ENCODE peak calls at places on chromosome X, in four cellular contexts. J is Peyer's patch, O is heart right ventricle, K is NCI-H2081. T is an unnamed sample.

GRCh38 chrX:10017866-10018265 is 50.7 kb downstream of the CLDN34 start:
- DNase-seq in J (peak), O (no peak), K (no peak), T (no peak)

GRCh38 chrX:107766470-107767140 is 9.0 kb downstream of the TSC22D3 start:
- DNase-seq in J (no peak), O (no peak), K (no peak), T (no peak)

GRCh38 chrX:69101655-69102251 is 63.5 kb downstream of the PJA1 start:
- DNase-seq in J (no peak), O (no peak), K (no peak), T (no peak)

GRCh38 chrX:108199691-108200090 is 108.1 kb downstream of the ATG4A start:
- DNase-seq in J (no peak), O (no peak), K (peak), T (peak)

GRCh38 chrX:1661048-1661921 is 46.4 kb downstream of the ASMT start:
- DNase-seq in J (peak), O (no peak), K (no peak), T (no peak)

GRCh38 chrX:133046601-133047000 is 50.3 kb downstream of the USP26 start:
- DNase-seq in J (no peak), O (no peak), K (no peak), T (no peak)

GRCh38 chrX:56789518-56790070 is 60.6 kb downstream of the NBDY start:
- DNase-seq in J (no peak), O (no peak), K (no peak), T (no peak)

GRCh38 chrX:9614016-9614415 is 149.2 kb downstream of the TBL1X start:
- DNase-seq in J (no peak), O (no peak), K (no peak), T (no peak)

GRCh38 chrX:153719238-153719637 is 4.9 kb downstream of the BCAP31 start:
- DNase-seq in J (no peak), O (no peak), K (no peak), T (no peak)

GRCh38 chrX:103211012-103211715 is 3.7 kb upstream of the BEX4 start:
- DNase-seq in J (peak), O (peak), K (peak), T (peak)

GRCh38 chrX:139811942-139812629 is 104.1 kb upstream of the MCF2 start:
- DNase-seq in J (no peak), O (no peak), K (no peak), T (no peak)

GRCh38 chrX:82757614-82758013 is 750.5 kb upstream of the POU3F4 start:
- DNase-seq in J (no peak), O (no peak), K (no peak), T (no peak)

GRCh38 chrX:109600114-109600710 is 24.8 kb downstream of the KCNE5 start:
- DNase-seq in J (no peak), O (no peak), K (no peak), T (no peak)

GRCh38 chrX:130264573-130264972 is 4.1 kb downstream of the ZNF280C start:
- DNase-seq in J (no peak), O (no peak), K (no peak), T (no peak)

GRCh38 chrX:137565921-137566745 is at the start of gene ZIC3:
- DNase-seq in J (no peak), O (peak), K (peak), T (peak)

GRCh38 chrX:153900806-153901752 is 3.4 kb upstream of the AVPR2 start:
- DNase-seq in J (peak), O (peak), K (peak), T (no peak)

GRCh38 chrX:19487520-19488200 is 27.6 kb downstream of the MAP3K15 start:
- DNase-seq in J (no peak), O (no peak), K (no peak), T (no peak)

GRCh38 chrX:155086202-155086840 is 15.0 kb downstream of the BRCC3 start:
- DNase-seq in J (peak), O (no peak), K (no peak), T (no peak)

GRCh38 chrX:131881194-131881593 is 141.9 kb upstream of the STK26 start:
- DNase-seq in J (no peak), O (no peak), K (no peak), T (no peak)